ENCODE peak calls at places on chromosomes 12 and 14, in nine cellular contexts. One of them, this sample, is unnamed.

GRCh38 chr12:116508145-116509121 is 50.7 kb upstream of the MAP1LC3B2 start:
- DNase-seq in HL-60: no peak
- DNase-seq in tibial nerve: no peak
- DNase-seq in lung: no peak
- DNase-seq in mammary epithelial cell: no peak
- DNase-seq in A549: peak; percentile 53
- DNase-seq in heart right ventricle: peak; percentile 52
- DNase-seq in heart left ventricle: peak; percentile 30
- DNase-seq in PC-9: no peak
- DNase-seq in this sample: no peak

GRCh38 chr12:2689879-2690278 is 104.9 kb upstream of the FKBP4 start:
- DNase-seq in HL-60: no peak
- DNase-seq in tibial nerve: no peak
- DNase-seq in lung: peak; percentile 23
- DNase-seq in mammary epithelial cell: no peak
- DNase-seq in A549: no peak
- DNase-seq in heart right ventricle: no peak
- DNase-seq in heart left ventricle: no peak
- DNase-seq in PC-9: no peak
- DNase-seq in this sample: no peak

GRCh38 chr12:66190519-66191406 is 1.7 kb downstream of the IRAK3 start:
- DNase-seq in HL-60: peak; percentile 53
- DNase-seq in tibial nerve: no peak
- DNase-seq in lung: no peak
- DNase-seq in mammary epithelial cell: peak; percentile 58
- DNase-seq in A549: no peak
- DNase-seq in heart right ventricle: no peak
- DNase-seq in heart left ventricle: no peak
- DNase-seq in PC-9: no peak
- DNase-seq in this sample: no peak

GRCh38 chr14:59333668-59334067 is 131.5 kb downstream of the GPR135 start:
- DNase-seq in HL-60: peak; percentile 51
- DNase-seq in tibial nerve: no peak
- DNase-seq in lung: peak; percentile 46
- DNase-seq in mammary epithelial cell: peak; percentile 80
- DNase-seq in A549: peak; percentile 53
- DNase-seq in heart right ventricle: no peak
- DNase-seq in heart left ventricle: peak; percentile 56
- DNase-seq in PC-9: no peak
- DNase-seq in this sample: no peak

GRCh38 chr14:64566651-64567122 is 16.9 kb downstream of the PPP1R36 start:
- DNase-seq in HL-60: peak; percentile 23
- DNase-seq in tibial nerve: no peak
- DNase-seq in lung: no peak
- DNase-seq in mammary epithelial cell: no peak
- DNase-seq in A549: no peak
- DNase-seq in heart right ventricle: no peak
- DNase-seq in heart left ventricle: no peak
- DNase-seq in PC-9: no peak
- DNase-seq in this sample: no peak

GRCh38 chr12:40054554-40055226 is 51.2 kb downstream of the SLC2A13 start:
- DNase-seq in HL-60: no peak
- DNase-seq in tibial nerve: no peak
- DNase-seq in lung: no peak
- DNase-seq in mammary epithelial cell: peak; percentile 64
- DNase-seq in A549: peak; percentile 58
- DNase-seq in heart right ventricle: no peak
- DNase-seq in heart left ventricle: no peak
- DNase-seq in PC-9: no peak
- DNase-seq in this sample: peak; percentile 75

GRCh38 chr14:54947230-54947629 is 44.6 kb upstream of the GCH1 start:
- DNase-seq in HL-60: no peak
- DNase-seq in tibial nerve: no peak
- DNase-seq in lung: no peak
- DNase-seq in mammary epithelial cell: no peak
- DNase-seq in A549: no peak
- DNase-seq in heart right ventricle: no peak
- DNase-seq in heart left ventricle: no peak
- DNase-seq in PC-9: no peak
- DNase-seq in this sample: no peak

GRCh38 chr12:21546721-21547120 is 20.6 kb downstream of the SPX start:
- DNase-seq in HL-60: no peak
- DNase-seq in tibial nerve: no peak
- DNase-seq in lung: no peak
- DNase-seq in mammary epithelial cell: no peak
- DNase-seq in A549: no peak
- DNase-seq in heart right ventricle: no peak
- DNase-seq in heart left ventricle: no peak
- DNase-seq in PC-9: no peak
- DNase-seq in this sample: no peak

GRCh38 chr12:109518820-109519665 is 41.6 kb downstream of the UBE3B start:
- DNase-seq in HL-60: peak; percentile 61
- DNase-seq in tibial nerve: peak; percentile 46
- DNase-seq in lung: peak; percentile 47
- DNase-seq in mammary epithelial cell: peak; percentile 31
- DNase-seq in A549: peak; percentile 48
- DNase-seq in heart right ventricle: peak; percentile 61
- DNase-seq in heart left ventricle: peak; percentile 60
- DNase-seq in PC-9: peak; percentile 57
- DNase-seq in this sample: peak; percentile 82

GRCh38 chr12:13258212-13258611 is 61.7 kb downstream of the EMP1 start:
- DNase-seq in HL-60: no peak
- DNase-seq in tibial nerve: no peak
- DNase-seq in lung: no peak
- DNase-seq in mammary epithelial cell: no peak
- DNase-seq in A549: no peak
- DNase-seq in heart right ventricle: no peak
- DNase-seq in heart left ventricle: no peak
- DNase-seq in PC-9: no peak
- DNase-seq in this sample: no peak

GRCh38 chr14:78170203-78170602 is at the start of gene NRXN3:
- DNase-seq in HL-60: no peak
- DNase-seq in tibial nerve: no peak
- DNase-seq in lung: no peak
- DNase-seq in mammary epithelial cell: no peak
- DNase-seq in A549: peak; percentile 16
- DNase-seq in heart right ventricle: no peak
- DNase-seq in heart left ventricle: no peak
- DNase-seq in PC-9: no peak
- DNase-seq in this sample: no peak

GRCh38 chr14:57487771-57488170 is 5.9 kb downstream of the CCDC198 start:
- DNase-seq in HL-60: no peak
- DNase-seq in tibial nerve: no peak
- DNase-seq in lung: no peak
- DNase-seq in mammary epithelial cell: no peak
- DNase-seq in A549: no peak
- DNase-seq in heart right ventricle: no peak
- DNase-seq in heart left ventricle: no peak
- DNase-seq in PC-9: no peak
- DNase-seq in this sample: no peak

GRCh38 chr12:27123642-27124041 is 41.3 kb upstream of the C12orf71 start:
- DNase-seq in HL-60: peak; percentile 2
- DNase-seq in tibial nerve: no peak
- DNase-seq in lung: no peak
- DNase-seq in mammary epithelial cell: peak; percentile 21
- DNase-seq in A549: peak; percentile 49
- DNase-seq in heart right ventricle: no peak
- DNase-seq in heart left ventricle: no peak
- DNase-seq in PC-9: no peak
- DNase-seq in this sample: no peak

GRCh38 chr14:105888151-105888550 is 361.8 kb downstream of the TMEM121 start:
- DNase-seq in HL-60: no peak
- DNase-seq in tibial nerve: no peak
- DNase-seq in lung: no peak
- DNase-seq in mammary epithelial cell: no peak
- DNase-seq in A549: no peak
- DNase-seq in heart right ventricle: no peak
- DNase-seq in heart left ventricle: no peak
- DNase-seq in PC-9: no peak
- DNase-seq in this sample: no peak

GRCh38 chr14:89276424-89276975 is 140.5 kb downstream of the FOXN3 start:
- DNase-seq in HL-60: no peak
- DNase-seq in tibial nerve: no peak
- DNase-seq in lung: no peak
- DNase-seq in mammary epithelial cell: peak; percentile 42
- DNase-seq in A549: no peak
- DNase-seq in heart right ventricle: no peak
- DNase-seq in heart left ventricle: no peak
- DNase-seq in PC-9: no peak
- DNase-seq in this sample: no peak

GRCh38 chr12:6377667-6377994 is 2.3 kb upstream of the SCNN1A start:
- DNase-seq in HL-60: no peak
- DNase-seq in tibial nerve: no peak
- DNase-seq in lung: peak; percentile 83
- DNase-seq in mammary epithelial cell: peak; percentile 53
- DNase-seq in A549: peak; percentile 51
- DNase-seq in heart right ventricle: no peak
- DNase-seq in heart left ventricle: no peak
- DNase-seq in PC-9: peak; percentile 92
- DNase-seq in this sample: peak; percentile 57

GRCh38 chr14:49908433-49908782 is 15.5 kb downstream of the ARF6 start:
- DNase-seq in HL-60: no peak
- DNase-seq in tibial nerve: no peak
- DNase-seq in lung: no peak
- DNase-seq in mammary epithelial cell: peak; percentile 65
- DNase-seq in A549: no peak
- DNase-seq in heart right ventricle: no peak
- DNase-seq in heart left ventricle: no peak
- DNase-seq in PC-9: no peak
- DNase-seq in this sample: no peak
- H3K27ac ChIP-seq in HL-60: no peak overlapping the region
- H3K27ac ChIP-seq in tibial nerve: no peak overlapping the region
- H3K27ac ChIP-seq in lung: no peak overlapping the region
- H3K27ac ChIP-seq in mammary epithelial cell: peak overlapping the region; percentile 94
- H3K27ac ChIP-seq in A549: peak overlapping the region; percentile 93
- H3K27ac ChIP-seq in heart right ventricle: peak overlapping the region; percentile 6
- H3K27ac ChIP-seq in heart left ventricle: peak overlapping the region; percentile 38
- H3K27ac ChIP-seq in PC-9: peak overlapping the region; percentile 86
- H3K27ac ChIP-seq in this sample: peak overlapping the region; percentile 76

GRCh38 chr12:49548481-49548821 is 9.6 kb downstream of the KCNH3 start:
- DNase-seq in HL-60: no peak
- DNase-seq in tibial nerve: no peak
- DNase-seq in lung: no peak
- DNase-seq in mammary epithelial cell: no peak
- DNase-seq in A549: no peak
- DNase-seq in heart right ventricle: no peak
- DNase-seq in heart left ventricle: no peak
- DNase-seq in PC-9: no peak
- DNase-seq in this sample: no peak
- H3K4me3 ChIP-seq in HL-60: no peak overlapping the region
- H3K4me3 ChIP-seq in tibial nerve: peak overlapping the region; percentile 24
- H3K4me3 ChIP-seq in lung: no peak overlapping the region
- H3K4me3 ChIP-seq in mammary epithelial cell: no peak overlapping the region
- H3K4me3 ChIP-seq in A549: no peak overlapping the region
- H3K4me3 ChIP-seq in heart right ventricle: peak overlapping the region; percentile 55
- H3K4me3 ChIP-seq in heart left ventricle: no peak overlapping the region
- H3K4me3 ChIP-seq in PC-9: no peak overlapping the region
- H3K4me3 ChIP-seq in this sample: no peak overlapping the region

GRCh38 chr12:9134981-9135628 is 19.4 kb upstream of the A2M start:
- DNase-seq in HL-60: peak; percentile 26
- DNase-seq in tibial nerve: no peak
- DNase-seq in lung: no peak
- DNase-seq in mammary epithelial cell: peak; percentile 12
- DNase-seq in A549: peak; percentile 51
- DNase-seq in heart right ventricle: peak; percentile 9
- DNase-seq in heart left ventricle: no peak
- DNase-seq in PC-9: peak; percentile 13
- DNase-seq in this sample: no peak
- TF ChIP-seq CTCF in HL-60: peak; percentile 51
- TF ChIP-seq CTCF in tibial nerve: no peak
- TF ChIP-seq CTCF in lung: no peak
- TF ChIP-seq CTCF in mammary epithelial cell: peak; percentile 55
- TF ChIP-seq CTCF in A549: peak; percentile 25
- TF ChIP-seq CTCF in heart right ventricle: no peak
- TF ChIP-seq CTCF in heart left ventricle: peak; percentile 30
- TF ChIP-seq CTCF in PC-9: peak; percentile 56
- TF ChIP-seq CTCF in this sample: no peak

DNA sequence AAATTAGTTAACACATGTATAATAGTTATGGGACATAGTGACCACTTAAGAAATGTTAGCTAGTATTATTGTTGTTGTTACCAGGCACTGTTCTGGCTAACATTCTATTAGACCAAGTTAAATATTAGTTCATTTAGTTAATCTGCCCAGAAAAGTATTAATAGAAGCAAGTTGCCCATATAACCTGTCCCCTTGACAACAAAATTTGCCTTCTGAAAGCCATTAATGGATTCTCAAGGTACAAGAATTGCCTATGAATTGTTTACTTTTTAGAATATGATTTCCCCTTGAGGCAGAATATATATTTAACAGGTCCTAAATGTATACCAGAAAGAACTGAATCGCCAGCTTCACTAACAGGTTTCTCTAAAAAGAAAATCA is 167.3 kb upstream of the TMCC3 start:
- DNase-seq in HL-60: no peak
- DNase-seq in tibial nerve: no peak
- DNase-seq in lung: no peak
- DNase-seq in mammary epithelial cell: no peak
- DNase-seq in A549: no peak
- DNase-seq in heart right ventricle: no peak
- DNase-seq in heart left ventricle: no peak
- DNase-seq in PC-9: no peak
- DNase-seq in this sample: no peak
- H3K27ac ChIP-seq in HL-60: no peak overlapping the region
- H3K27ac ChIP-seq in tibial nerve: no peak overlapping the region
- H3K27ac ChIP-seq in lung: no peak overlapping the region
- H3K27ac ChIP-seq in mammary epithelial cell: no peak overlapping the region
- H3K27ac ChIP-seq in A549: no peak overlapping the region
- H3K27ac ChIP-seq in heart right ventricle: no peak overlapping the region
- H3K27ac ChIP-seq in heart left ventricle: no peak overlapping the region
- H3K27ac ChIP-seq in PC-9: no peak overlapping the region
- H3K27ac ChIP-seq in this sample: no peak overlapping the region